ENCODE peak calls at places on chromosomes 7 and 10, in ten cellular contexts. S, P, K, X, R, N, Z, W, I and C are unnamed samples.

GRCh38 chr7:23074443-23075244 is 30.9 kb upstream of the KLHL7 start:
- DNase-seq in S (no peak), P (no peak), K (no peak), X (no peak), R (no peak), N (peak), Z (no peak), W (no peak), I (no peak), C (no peak)

GRCh38 chr10:1085258-1085657 is 29.1 kb downstream of the WDR37 start:
- DNase-seq in S (no peak), P (no peak), K (no peak), X (no peak), R (no peak), N (peak), Z (no peak), W (no peak), I (no peak), C (no peak)

GRCh38 chr10:132400547-132401151 is 3.6 kb downstream of the PWWP2B start:
- DNase-seq in S (peak), P (no peak), K (no peak), X (peak), R (no peak), N (no peak), Z (no peak), W (no peak), I (no peak), C (peak)

GRCh38 chr7:100584677-100585510 is 1.0 kb downstream of the LRCH4 start:
- DNase-seq in S (peak), P (no peak), K (no peak), X (peak), R (peak), N (peak), Z (no peak), W (no peak), I (no peak), C (peak)

GRCh38 chr7:56077681-56078080 is 13.6 kb downstream of the SUMF2 start:
- DNase-seq in S (no peak), P (no peak), K (no peak), X (no peak), R (no peak), N (no peak), Z (no peak), W (peak), I (no peak), C (no peak)

GRCh38 chr10:98790817-98791216 is 344.1 kb upstream of the HPS1 start:
- DNase-seq in S (no peak), P (no peak), K (peak), X (no peak), R (no peak), N (peak), Z (no peak), W (no peak), I (no peak), C (no peak)

GRCh38 chr10:16439294-16439693 is 2.5 kb downstream of the PTER start:
- DNase-seq in S (no peak), P (no peak), K (no peak), X (no peak), R (no peak), N (no peak), Z (no peak), W (no peak), I (no peak), C (no peak)

GRCh38 chr10:119281581-119282071 is 74.3 kb downstream of the GRK5 start:
- DNase-seq in S (peak), P (no peak), K (no peak), X (peak), R (peak), N (no peak), Z (no peak), W (peak), I (peak), C (peak)

GRCh38 chr7:80783688-80784327 is 135.0 kb downstream of the SEMA3C start:
- DNase-seq in S (no peak), P (no peak), K (no peak), X (no peak), R (no peak), N (peak), Z (no peak), W (no peak), I (no peak), C (no peak)

GRCh38 chr10:121112618-121113384 is 261.6 kb downstream of the WDR11 start:
- DNase-seq in S (no peak), P (no peak), K (no peak), X (no peak), R (no peak), N (no peak), Z (no peak), W (no peak), I (no peak), C (no peak)

GRCh38 chr7:1679966-1680730 is 10.1 kb downstream of the ELFN1 start:
- DNase-seq in S (no peak), P (no peak), K (no peak), X (no peak), R (peak), N (no peak), Z (no peak), W (no peak), I (no peak), C (peak)

GRCh38 chr10:11208908-11209809 is 191.5 kb downstream of the CELF2 start:
- DNase-seq in S (no peak), P (no peak), K (no peak), X (no peak), R (no peak), N (no peak), Z (no peak), W (no peak), I (no peak), C (no peak)

GRCh38 chr7:120733143-120733542 is 124.8 kb downstream of the TSPAN12 start:
- DNase-seq in S (no peak), P (no peak), K (peak), X (no peak), R (no peak), N (peak), Z (no peak), W (no peak), I (no peak), C (no peak)

GRCh38 chr7:27685893-27686292 is 23.2 kb upstream of the HIBADH start:
- DNase-seq in S (no peak), P (no peak), K (no peak), X (no peak), R (no peak), N (no peak), Z (no peak), W (no peak), I (no peak), C (no peak)
- H3K27ac ChIP-seq in S (no peak), P (no peak), K (no peak), X (no peak), R (no peak), N (no peak), Z (no peak), W (no peak), I (no peak), C (no peak)

GRCh38 chr10:80161321-80162084 is 29.0 kb downstream of the PLAC9 start:
- DNase-seq in S (no peak), P (no peak), K (no peak), X (no peak), R (no peak), N (no peak), Z (no peak), W (no peak), I (no peak), C (no peak)
- TF ChIP-seq CTCF in S (no peak), P (no peak), K (no peak), X (peak), R (no peak), N (peak), Z (no peak), W (no peak), I (no peak), C (no peak)

GRCh38 chr10:68955414-68955785 is 570 bp upstream of the DDX21 start:
- DNase-seq in S (peak), P (no peak), K (no peak), X (no peak), R (no peak), N (no peak), Z (peak), W (no peak), I (no peak), C (no peak)
- TF ChIP-seq POLR2A in S (no peak), P (no peak), K (no peak), X (no peak), R (no peak), N (no peak), Z (no peak), W (no peak), I (no peak), C (no peak)

DNA sequence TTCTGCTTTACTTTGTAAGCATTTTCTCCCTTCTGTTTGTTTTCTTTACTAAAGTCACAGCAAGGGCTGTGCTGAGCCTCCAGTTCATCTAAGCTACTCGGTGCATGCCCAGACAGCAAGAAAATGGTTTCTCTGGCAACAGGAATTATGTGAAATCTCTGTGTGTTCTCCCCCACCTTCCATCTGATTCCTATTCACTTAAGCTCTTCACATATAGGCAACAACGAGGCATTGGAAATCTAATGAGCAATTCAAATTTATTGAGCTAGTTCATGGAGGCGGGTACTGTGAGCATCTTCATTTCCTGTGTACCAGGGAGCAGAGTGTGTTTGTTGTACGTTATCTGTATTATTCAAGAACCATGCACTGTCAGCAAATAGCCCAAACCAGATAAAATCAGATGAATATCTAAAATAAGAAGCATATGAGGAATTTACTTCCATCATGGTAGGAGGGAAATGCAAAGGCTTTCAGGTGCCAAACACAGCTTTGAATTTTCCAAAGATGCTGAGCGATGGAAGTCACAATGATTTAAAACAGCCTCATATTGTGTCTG is 739.1 kb downstream of the MAGI2 start:
- DNase-seq in S (no peak), P (no peak), K (no peak), X (no peak), R (no peak), N (no peak), Z (no peak), W (no peak), I (no peak), C (no peak)
- H3K27ac ChIP-seq in S (no peak), P (no peak), K (no peak), X (no peak), R (no peak), N (no peak), Z (no peak), W (no peak), I (no peak), C (no peak)

DNA sequence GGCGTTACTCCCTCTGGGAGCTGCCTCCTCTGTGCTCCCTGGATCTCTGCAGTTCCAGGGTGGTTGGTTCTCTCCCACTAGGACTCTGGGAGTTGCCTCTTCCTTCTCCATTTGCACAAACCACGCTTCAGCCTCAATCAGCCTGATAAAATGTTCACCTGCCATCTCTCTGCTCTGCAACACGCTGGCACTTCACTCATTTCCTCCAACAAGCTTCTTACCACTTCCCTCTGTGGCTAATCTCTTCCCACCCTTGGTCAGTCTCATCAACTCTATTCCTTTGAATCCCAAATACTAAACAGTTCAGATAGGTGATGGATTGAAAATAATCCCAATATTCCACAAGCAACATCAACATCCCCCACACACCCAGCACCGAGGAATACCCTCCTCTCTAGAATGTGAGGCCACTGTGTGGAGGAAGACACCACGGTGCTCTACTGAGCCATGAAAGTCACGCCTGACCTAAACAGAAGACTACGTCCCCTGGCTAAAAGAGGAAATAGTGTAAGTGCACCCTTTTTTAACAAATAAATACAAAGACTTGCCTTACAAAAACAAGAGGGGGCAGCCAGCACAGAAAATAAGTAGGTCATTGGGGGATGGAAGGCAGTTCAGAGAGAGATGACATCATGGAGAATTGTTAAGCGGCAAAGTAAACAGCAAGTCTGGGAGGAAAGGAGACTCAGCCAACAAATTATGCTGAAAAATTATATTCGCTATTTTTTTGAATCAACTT is 1.9 kb upstream of the FAM170B start:
- DNase-seq in S (no peak), P (no peak), K (no peak), X (no peak), R (no peak), N (peak), Z (peak), W (no peak), I (no peak), C (no peak)
- TF ChIP-seq CTCF in S (no peak), P (no peak), K (no peak), X (no peak), R (no peak), N (peak), Z (no peak), W (no peak), I (no peak), C (no peak)

GRCh38 chr10:4848341-4849041 is 22.5 kb downstream of the AKR1E2 start:
- DNase-seq in S (no peak), P (no peak), K (no peak), X (no peak), R (no peak), N (no peak), Z (peak), W (no peak), I (no peak), C (no peak)

GRCh38 chr10:4851176-4851575 is 25.2 kb downstream of the AKR1E2 start:
- DNase-seq in S (no peak), P (no peak), K (no peak), X (no peak), R (no peak), N (no peak), Z (peak), W (no peak), I (no peak), C (no peak)

GRCh38 chr10:4849042-4849402 is 23.0 kb downstream of the AKR1E2 start:
- DNase-seq in S (no peak), P (no peak), K (no peak), X (no peak), R (no peak), N (no peak), Z (no peak), W (no peak), I (no peak), C (no peak)

GRCh38 chr10:4850400-4850799 is 24.4 kb downstream of the AKR1E2 start:
- DNase-seq in S (no peak), P (no peak), K (no peak), X (no peak), R (no peak), N (no peak), Z (peak), W (no peak), I (no peak), C (no peak)

DNA sequence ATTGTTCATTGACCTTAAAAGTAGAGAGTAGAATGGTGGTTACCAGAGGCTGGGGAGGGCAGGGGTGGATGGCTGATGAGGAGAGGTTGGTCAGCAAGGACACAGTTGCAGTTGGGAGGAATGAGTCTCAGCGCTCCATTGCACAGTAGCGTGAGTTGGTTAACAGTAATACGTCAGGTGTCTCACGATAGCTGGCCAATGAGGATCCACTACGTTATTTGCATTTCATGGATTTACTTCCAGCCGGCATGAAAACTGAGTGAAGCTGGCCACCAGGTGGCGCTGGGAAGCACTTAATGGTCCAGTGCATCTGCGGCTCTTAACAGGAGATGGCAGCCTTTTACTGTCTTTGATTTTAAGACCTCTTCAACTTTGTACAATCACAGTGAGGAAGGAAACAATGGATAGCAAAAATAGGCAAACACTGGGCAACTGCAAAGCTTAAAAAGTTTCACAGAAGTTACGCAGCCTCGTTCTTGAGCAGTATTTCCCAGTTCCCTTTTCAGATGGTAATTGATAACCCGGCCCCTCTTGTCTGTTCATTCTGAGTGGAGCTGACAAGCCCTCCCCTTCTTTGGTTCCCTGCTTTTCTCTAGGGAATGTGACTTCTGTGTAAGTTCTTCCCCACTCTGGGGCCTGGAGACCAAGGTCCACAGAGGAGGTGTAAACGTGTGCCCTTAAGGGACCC is 23.7 kb downstream of the AKR1E2 start:
- DNase-seq in S (peak), P (peak), K (peak), X (peak), R (peak), N (peak), Z (peak), W (peak), I (peak), C (peak)
- TF ChIP-seq POLR2A in S (no peak), P (no peak), K (no peak), X (no peak), R (peak), N (no peak), Z (no peak), W (no peak), I (no peak), C (no peak)

GRCh38 chr10:99872367-99873162 is 90.1 kb downstream of the ABCC2 start:
- DNase-seq in S (no peak), P (no peak), K (no peak), X (no peak), R (no peak), N (peak), Z (no peak), W (peak), I (no peak), C (no peak)

GRCh38 chr10:99870051-99870730 is 87.8 kb downstream of the ABCC2 start:
- DNase-seq in S (no peak), P (no peak), K (no peak), X (no peak), R (no peak), N (no peak), Z (no peak), W (no peak), I (no peak), C (no peak)

GRCh38 chr10:99874341-99875085 is 92.1 kb downstream of the ABCC2 start:
- DNase-seq in S (no peak), P (no peak), K (no peak), X (peak), R (peak), N (no peak), Z (no peak), W (peak), I (no peak), C (no peak)

GRCh38 chr10:99873846-99874245 is 91.4 kb downstream of the ABCC2 start:
- DNase-seq in S (no peak), P (no peak), K (no peak), X (no peak), R (no peak), N (no peak), Z (no peak), W (no peak), I (no peak), C (no peak)

GRCh38 chr10:99869581-99869980 is 87.1 kb downstream of the ABCC2 start:
- DNase-seq in S (no peak), P (no peak), K (no peak), X (no peak), R (no peak), N (no peak), Z (no peak), W (no peak), I (no peak), C (no peak)
- H3K27ac ChIP-seq in S (no peak), P (no peak), K (no peak), X (no peak), R (no peak), N (no peak), Z (no peak), W (no peak), I (no peak), C (no peak)

GRCh38 chr7:43583424-43584199 is 704 bp downstream of the STK17A start:
- DNase-seq in S (peak), P (peak), K (no peak), X (peak), R (peak), N (peak), Z (no peak), W (peak), I (peak), C (peak)
- TF ChIP-seq CTCF in S (no peak), P (no peak), K (no peak), X (peak), R (no peak), N (no peak), Z (no peak), W (peak), I (no peak), C (no peak)

GRCh38 chr7:50558380-50559051 is 6.7 kb downstream of the DDC start:
- DNase-seq in S (no peak), P (no peak), K (no peak), X (no peak), R (no peak), N (no peak), Z (no peak), W (no peak), I (no peak), C (no peak)

GRCh38 chr7:50562126-50562525 is 3.1 kb downstream of the DDC start:
- DNase-seq in S (no peak), P (no peak), K (no peak), X (no peak), R (no peak), N (no peak), Z (no peak), W (no peak), I (no peak), C (no peak)

GRCh38 chr7:50564171-50564570 is 1.0 kb downstream of the DDC start:
- DNase-seq in S (no peak), P (no peak), K (no peak), X (no peak), R (no peak), N (no peak), Z (no peak), W (no peak), I (no peak), C (no peak)

GRCh38 chr7:50557114-50557513 is 8.1 kb downstream of the DDC start:
- DNase-seq in S (no peak), P (no peak), K (no peak), X (no peak), R (no peak), N (no peak), Z (no peak), W (no peak), I (no peak), C (no peak)

DNA sequence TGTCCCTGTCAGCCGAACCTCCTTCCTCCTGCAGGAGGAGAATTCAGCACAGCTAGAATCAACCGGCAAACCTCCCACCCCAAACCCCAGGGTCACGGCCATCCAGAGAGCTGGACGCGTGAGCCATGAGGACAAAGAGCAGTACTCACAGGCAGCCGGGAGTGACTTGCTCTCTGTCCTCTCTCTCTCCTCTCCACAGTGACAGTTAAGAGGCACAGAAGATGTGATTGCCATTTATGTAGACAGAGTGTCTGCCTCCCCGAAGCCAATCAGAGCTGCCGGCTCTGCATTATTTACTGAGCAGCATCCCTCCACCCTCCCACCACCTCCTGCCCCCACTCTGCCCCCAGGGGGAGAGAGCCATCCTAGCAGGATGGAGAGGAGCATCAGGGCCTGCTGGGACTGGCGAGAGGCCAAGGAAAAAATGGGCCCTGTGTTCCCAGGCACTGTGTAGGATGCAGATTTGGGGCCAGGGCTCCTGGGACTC is 4.3 kb downstream of the DDC start:
- DNase-seq in S (no peak), P (no peak), K (no peak), X (no peak), R (no peak), N (no peak), Z (no peak), W (no peak), I (no peak), C (peak)
- TF ChIP-seq POLR2A in S (no peak), P (no peak), K (no peak), X (no peak), R (no peak), N (no peak), Z (no peak), W (no peak), I (no peak), C (peak)

GRCh38 chr10:95268438-95268837 is 22.4 kb downstream of the PDLIM1 start:
- DNase-seq in S (no peak), P (no peak), K (no peak), X (peak), R (no peak), N (peak), Z (peak), W (no peak), I (peak), C (peak)
- H3K27ac ChIP-seq in S (peak), P (peak), K (peak), X (peak), R (peak), N (peak), Z (peak), W (peak), I (peak), C (peak)